ENCODE peak calls at places on chromosomes 2 and 18, in seven cellular contexts. F is stimulated activated CD8-positive, alpha-beta memory T cell treated with anti-CD3 and anti-CD28 coated beads, Interleukin-15, amount 100 ng/mL, for 24 hours; I is cardiac muscle cell; H is activated T-cell treated with anti-CD3 and anti-CD28 coated beads for 24 hours; P is kidney epithelial cell; S is upper lobe of right lung; V is Caki2. M is an unnamed sample.

GRCh38 chr2:37838541-37839167 is 86.4 kb upstream of the RMDN2 start:
- DNase-seq in F (no peak), I (peak), H (no peak), P (no peak), S (no peak), V (no peak), M (no peak)

GRCh38 chr2:196403471-196403870 is 232.1 kb upstream of the STK17B start:
- DNase-seq in F (no peak), I (no peak), H (no peak), P (no peak), S (no peak), V (peak), M (no peak)

GRCh38 chr2:6526093-6526824 is 339.4 kb downstream of the CMPK2 start:
- DNase-seq in F (no peak), I (peak), H (no peak), P (no peak), S (no peak), V (peak), M (no peak)

GRCh38 chr2:137865954-137866540 is 98.2 kb upstream of the HNMT start:
- DNase-seq in F (no peak), I (peak), H (peak), P (no peak), S (no peak), V (no peak), M (peak)

GRCh38 chr18:5941869-5942268 is 46.5 kb upstream of the TMEM200C start:
- DNase-seq in F (no peak), I (no peak), H (no peak), P (no peak), S (no peak), V (no peak), M (no peak)

GRCh38 chr2:65043001-65043400 is 13.2 kb upstream of the CEP68 start:
- DNase-seq in F (no peak), I (no peak), H (no peak), P (no peak), S (no peak), V (no peak), M (no peak)

GRCh38 chr2:133588144-133588543 is 19.9 kb upstream of the NCKAP5 start:
- DNase-seq in F (no peak), I (no peak), H (no peak), P (no peak), S (no peak), V (no peak), M (no peak)

GRCh38 chr18:8771930-8772329 is 66.6 kb downstream of the MTCL1 start:
- DNase-seq in F (no peak), I (no peak), H (no peak), P (no peak), S (no peak), V (peak), M (no peak)

GRCh38 chr2:226983891-226984290 is 148.0 kb downstream of the RHBDD1 start:
- DNase-seq in F (no peak), I (no peak), H (no peak), P (no peak), S (no peak), V (no peak), M (no peak)

GRCh38 chr2:161606327-161606726 is 17.9 kb upstream of the SLC4A10 start:
- DNase-seq in F (no peak), I (no peak), H (no peak), P (no peak), S (no peak), V (no peak), M (no peak)

GRCh38 chr2:37614061-37614802 is 57.2 kb downstream of the CDC42EP3 start:
- DNase-seq in F (no peak), I (no peak), H (no peak), P (peak), S (no peak), V (no peak), M (no peak)

GRCh38 chr2:85537600-85538506 is 1.1 kb upstream of the MAT2A start:
- DNase-seq in F (no peak), I (peak), H (peak), P (no peak), S (peak), V (peak), M (peak)

GRCh38 chr18:59767732-59768131 is 70.5 kb upstream of the CCBE1 start:
- DNase-seq in F (no peak), I (no peak), H (no peak), P (no peak), S (no peak), V (no peak), M (no peak)

GRCh38 chr2:144354953-144355352 is 165.0 kb downstream of the ZEB2 start:
- DNase-seq in F (no peak), I (no peak), H (no peak), P (no peak), S (no peak), V (peak), M (no peak)

GRCh38 chr2:67883316-67884080 is 179.3 kb downstream of the C1D start:
- DNase-seq in F (no peak), I (no peak), H (no peak), P (no peak), S (no peak), V (no peak), M (no peak)